ENCODE peak calls at places on chromosome 15, in seven cellular contexts. One of them, this sample, is unnamed.

GRCh38 chr15:40436892-40437753 is 3.6 kb upstream of the BAHD1 start:
- DNase-seq in HFF-Myc: no peak
- DNase-seq in progenitor cell of endocrine pancreas: no peak
- DNase-seq in heart right ventricle: no peak
- DNase-seq in IMR-90: no peak
- DNase-seq in A549: no peak
- DNase-seq in stomach: no peak
- DNase-seq in this sample: no peak

GRCh38 chr15:63600001-63600645 is 2.9 kb downstream of the FBXL22 start:
- DNase-seq in HFF-Myc: no peak
- DNase-seq in progenitor cell of endocrine pancreas: no peak
- DNase-seq in heart right ventricle: peak
- DNase-seq in IMR-90: no peak
- DNase-seq in A549: peak
- DNase-seq in stomach: no peak
- DNase-seq in this sample: no peak

GRCh38 chr15:65411470-65412071 is 11.2 kb downstream of the IGDCC4 start:
- DNase-seq in HFF-Myc: no peak
- DNase-seq in progenitor cell of endocrine pancreas: no peak
- DNase-seq in heart right ventricle: no peak
- DNase-seq in IMR-90: peak
- DNase-seq in A549: no peak
- DNase-seq in stomach: no peak
- DNase-seq in this sample: no peak

GRCh38 chr15:62482715-62483429 is 317.8 kb upstream of the C2CD4B start:
- DNase-seq in HFF-Myc: no peak
- DNase-seq in progenitor cell of endocrine pancreas: no peak
- DNase-seq in heart right ventricle: no peak
- DNase-seq in IMR-90: peak
- DNase-seq in A549: peak
- DNase-seq in stomach: no peak
- DNase-seq in this sample: peak

GRCh38 chr15:39194431-39194830 is 386.4 kb upstream of the THBS1 start:
- DNase-seq in HFF-Myc: no peak
- DNase-seq in progenitor cell of endocrine pancreas: no peak
- DNase-seq in heart right ventricle: no peak
- DNase-seq in IMR-90: peak
- DNase-seq in A549: no peak
- DNase-seq in stomach: no peak
- DNase-seq in this sample: no peak

GRCh38 chr15:82538961-82539689 is 1.1 kb downstream of the RPS17 start:
- DNase-seq in HFF-Myc: no peak
- DNase-seq in progenitor cell of endocrine pancreas: no peak
- DNase-seq in heart right ventricle: no peak
- DNase-seq in IMR-90: no peak
- DNase-seq in A549: no peak
- DNase-seq in stomach: no peak
- DNase-seq in this sample: peak

GRCh38 chr15:94875550-94875949 is 644.2 kb downstream of the MCTP2 start:
- DNase-seq in HFF-Myc: no peak
- DNase-seq in progenitor cell of endocrine pancreas: no peak
- DNase-seq in heart right ventricle: no peak
- DNase-seq in IMR-90: no peak
- DNase-seq in A549: no peak
- DNase-seq in stomach: no peak
- DNase-seq in this sample: no peak

GRCh38 chr15:92605225-92605944 is 50.2 kb downstream of the FAM174B start:
- DNase-seq in HFF-Myc: no peak
- DNase-seq in progenitor cell of endocrine pancreas: no peak
- DNase-seq in heart right ventricle: no peak
- DNase-seq in IMR-90: no peak
- DNase-seq in A549: no peak
- DNase-seq in stomach: no peak
- DNase-seq in this sample: no peak

GRCh38 chr15:101723161-101723873 is 956 bp downstream of the TARS3 start:
- DNase-seq in HFF-Myc: peak
- DNase-seq in progenitor cell of endocrine pancreas: no peak
- DNase-seq in heart right ventricle: no peak
- DNase-seq in IMR-90: peak
- DNase-seq in A549: no peak
- DNase-seq in stomach: no peak
- DNase-seq in this sample: no peak

GRCh38 chr15:36501063-36501678 is 78.3 kb upstream of the CDIN1 start:
- DNase-seq in HFF-Myc: peak
- DNase-seq in progenitor cell of endocrine pancreas: no peak
- DNase-seq in heart right ventricle: no peak
- DNase-seq in IMR-90: peak
- DNase-seq in A549: peak
- DNase-seq in stomach: no peak
- DNase-seq in this sample: peak

GRCh38 chr15:52737720-52738119 is 52.4 kb downstream of the ONECUT1 start:
- DNase-seq in HFF-Myc: no peak
- DNase-seq in progenitor cell of endocrine pancreas: no peak
- DNase-seq in heart right ventricle: no peak
- DNase-seq in IMR-90: no peak
- DNase-seq in A549: no peak
- DNase-seq in stomach: no peak
- DNase-seq in this sample: no peak

GRCh38 chr15:39591896-39592315 is 11.0 kb downstream of the THBS1 start:
- DNase-seq in HFF-Myc: no peak
- DNase-seq in progenitor cell of endocrine pancreas: no peak
- DNase-seq in heart right ventricle: no peak
- DNase-seq in IMR-90: peak
- DNase-seq in A549: no peak
- DNase-seq in stomach: no peak
- DNase-seq in this sample: no peak

GRCh38 chr15:40343512-40343911 is 2.8 kb upstream of the CCDC9B start:
- DNase-seq in HFF-Myc: no peak
- DNase-seq in progenitor cell of endocrine pancreas: no peak
- DNase-seq in heart right ventricle: no peak
- DNase-seq in IMR-90: peak
- DNase-seq in A549: no peak
- DNase-seq in stomach: no peak
- DNase-seq in this sample: no peak

GRCh38 chr15:33735637-33736247 is 232.6 kb upstream of the CHRM5 start:
- DNase-seq in HFF-Myc: no peak
- DNase-seq in progenitor cell of endocrine pancreas: peak
- DNase-seq in heart right ventricle: no peak
- DNase-seq in IMR-90: peak
- DNase-seq in A549: peak
- DNase-seq in stomach: peak
- DNase-seq in this sample: peak

GRCh38 chr15:63362196-63362595 is 19.4 kb downstream of the CA12 start:
- DNase-seq in HFF-Myc: no peak
- DNase-seq in progenitor cell of endocrine pancreas: no peak
- DNase-seq in heart right ventricle: peak
- DNase-seq in IMR-90: no peak
- DNase-seq in A549: no peak
- DNase-seq in stomach: peak
- DNase-seq in this sample: peak

GRCh38 chr15:64151727-64152506 is at the start of gene SNX22:
- DNase-seq in HFF-Myc: no peak
- DNase-seq in progenitor cell of endocrine pancreas: peak
- DNase-seq in heart right ventricle: peak
- DNase-seq in IMR-90: no peak
- DNase-seq in A549: no peak
- DNase-seq in stomach: peak
- DNase-seq in this sample: peak

GRCh38 chr15:92907880-92908279 is 7.8 kb downstream of the CHD2 start:
- DNase-seq in HFF-Myc: no peak
- DNase-seq in progenitor cell of endocrine pancreas: no peak
- DNase-seq in heart right ventricle: no peak
- DNase-seq in IMR-90: peak
- DNase-seq in A549: no peak
- DNase-seq in stomach: no peak
- DNase-seq in this sample: no peak

GRCh38 chr15:47477253-47477652 is 240.1 kb upstream of the SEMA6D start:
- DNase-seq in HFF-Myc: no peak
- DNase-seq in progenitor cell of endocrine pancreas: no peak
- DNase-seq in heart right ventricle: no peak
- DNase-seq in IMR-90: no peak
- DNase-seq in A549: no peak
- DNase-seq in stomach: no peak
- DNase-seq in this sample: no peak

GRCh38 chr15:26682765-26683164 is 90.1 kb downstream of the GABRB3 start:
- DNase-seq in HFF-Myc: no peak
- DNase-seq in progenitor cell of endocrine pancreas: no peak
- DNase-seq in heart right ventricle: no peak
- DNase-seq in IMR-90: no peak
- DNase-seq in A549: no peak
- DNase-seq in stomach: no peak
- DNase-seq in this sample: no peak

GRCh38 chr15:56019060-56019793 is 25.8 kb upstream of the NEDD4 start:
- DNase-seq in HFF-Myc: no peak
- DNase-seq in progenitor cell of endocrine pancreas: no peak
- DNase-seq in heart right ventricle: no peak
- DNase-seq in IMR-90: peak
- DNase-seq in A549: no peak
- DNase-seq in stomach: no peak
- DNase-seq in this sample: no peak

GRCh38 chr15:99967841-99968371 is 234.7 kb upstream of the LYSMD4 start:
- DNase-seq in HFF-Myc: no peak
- DNase-seq in progenitor cell of endocrine pancreas: no peak
- DNase-seq in heart right ventricle: no peak
- DNase-seq in IMR-90: no peak
- DNase-seq in A549: no peak
- DNase-seq in stomach: peak
- DNase-seq in this sample: no peak

GRCh38 chr15:57056357-57056756 is 137.9 kb downstream of the TCF12 start:
- DNase-seq in HFF-Myc: no peak
- DNase-seq in progenitor cell of endocrine pancreas: no peak
- DNase-seq in heart right ventricle: no peak
- DNase-seq in IMR-90: no peak
- DNase-seq in A549: no peak
- DNase-seq in stomach: no peak
- DNase-seq in this sample: no peak

GRCh38 chr15:92653836-92654524 is 1.6 kb downstream of the FAM174B start:
- DNase-seq in HFF-Myc: no peak
- DNase-seq in progenitor cell of endocrine pancreas: no peak
- DNase-seq in heart right ventricle: no peak
- DNase-seq in IMR-90: no peak
- DNase-seq in A549: no peak
- DNase-seq in stomach: peak
- DNase-seq in this sample: peak

GRCh38 chr15:92247649-92248242 is 145.9 kb upstream of the ST8SIA2 start:
- DNase-seq in HFF-Myc: no peak
- DNase-seq in progenitor cell of endocrine pancreas: no peak
- DNase-seq in heart right ventricle: no peak
- DNase-seq in IMR-90: no peak
- DNase-seq in A549: no peak
- DNase-seq in stomach: no peak
- DNase-seq in this sample: no peak

GRCh38 chr15:34657469-34658127 is 74.1 kb upstream of the GOLGA8B start:
- DNase-seq in HFF-Myc: no peak
- DNase-seq in progenitor cell of endocrine pancreas: no peak
- DNase-seq in heart right ventricle: no peak
- DNase-seq in IMR-90: no peak
- DNase-seq in A549: no peak
- DNase-seq in stomach: no peak
- DNase-seq in this sample: no peak

GRCh38 chr15:59298255-59298856 is 74.3 kb downstream of the MYO1E start:
- DNase-seq in HFF-Myc: no peak
- DNase-seq in progenitor cell of endocrine pancreas: no peak
- DNase-seq in heart right ventricle: no peak
- DNase-seq in IMR-90: peak
- DNase-seq in A549: no peak
- DNase-seq in stomach: no peak
- DNase-seq in this sample: no peak

GRCh38 chr15:84108725-84109124 is 126.8 kb upstream of the GOLGA6L4 start:
- DNase-seq in HFF-Myc: no peak
- DNase-seq in progenitor cell of endocrine pancreas: no peak
- DNase-seq in heart right ventricle: no peak
- DNase-seq in IMR-90: peak
- DNase-seq in A549: no peak
- DNase-seq in stomach: no peak
- DNase-seq in this sample: no peak
- TF ChIP-seq CTCF in HFF-Myc: no peak
- TF ChIP-seq CTCF in progenitor cell of endocrine pancreas: no peak
- TF ChIP-seq CTCF in heart right ventricle: no peak
- TF ChIP-seq CTCF in IMR-90: peak
- TF ChIP-seq CTCF in A549: no peak
- TF ChIP-seq CTCF in stomach: no peak
- TF ChIP-seq CTCF in this sample: no peak

DNA sequence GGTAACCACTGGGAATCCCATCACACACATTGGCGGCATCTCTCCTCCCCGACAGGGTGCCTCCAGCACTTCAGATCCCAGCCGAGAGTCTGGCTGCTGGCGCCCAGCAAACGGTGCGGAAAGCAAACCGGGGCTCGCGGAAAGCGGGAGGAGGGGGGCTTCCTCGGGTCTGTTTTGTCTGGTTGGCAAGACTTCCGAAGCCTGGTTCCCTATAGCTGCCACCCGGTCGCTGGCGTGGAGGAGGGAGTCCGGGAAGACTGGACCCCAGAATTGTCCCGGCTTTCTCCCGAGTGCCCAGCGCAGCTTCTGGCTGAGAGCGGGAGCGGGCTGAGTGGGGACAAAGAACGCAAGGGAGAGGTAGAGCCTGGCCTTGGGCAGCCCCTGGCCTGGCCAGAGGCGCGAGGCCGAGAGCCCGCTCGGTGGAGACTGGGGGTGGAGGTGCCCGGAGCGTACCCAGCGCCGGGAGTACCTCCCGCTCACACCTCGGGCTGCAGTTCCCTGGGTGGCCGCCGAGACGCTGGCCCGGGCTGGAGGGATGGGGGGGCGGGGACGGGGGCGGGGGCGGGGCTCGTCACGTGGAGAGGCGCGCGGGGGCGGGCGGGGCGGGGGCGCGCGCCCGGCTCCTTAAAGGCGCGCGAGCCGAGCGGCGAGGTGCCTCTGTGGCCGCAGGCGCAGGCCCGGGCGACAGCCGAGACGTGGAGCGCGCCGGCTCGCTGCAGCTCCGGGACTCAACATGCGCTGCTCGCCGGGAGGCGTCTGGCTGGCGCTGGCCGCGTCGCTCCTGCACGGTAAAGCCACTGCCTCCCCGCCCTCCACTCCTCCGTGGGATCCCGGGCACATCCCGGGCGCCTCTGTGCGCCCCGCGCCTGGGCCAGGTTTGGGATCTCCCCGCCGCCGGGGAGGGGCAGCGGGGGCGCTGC is at the start of gene CHRNA7:
- DNase-seq in HFF-Myc: no peak
- DNase-seq in progenitor cell of endocrine pancreas: peak
- DNase-seq in heart right ventricle: peak
- DNase-seq in IMR-90: peak
- DNase-seq in A549: peak
- DNase-seq in stomach: peak
- DNase-seq in this sample: peak
- TF ChIP-seq CTCF in HFF-Myc: no peak
- TF ChIP-seq CTCF in progenitor cell of endocrine pancreas: peak
- TF ChIP-seq CTCF in heart right ventricle: no peak
- TF ChIP-seq CTCF in IMR-90: peak
- TF ChIP-seq CTCF in A549: no peak
- TF ChIP-seq CTCF in stomach: no peak
- TF ChIP-seq CTCF in this sample: no peak

GRCh38 chr15:69604050-69604378 is 151.4 kb downstream of the RPLP1 start:
- DNase-seq in HFF-Myc: no peak
- DNase-seq in progenitor cell of endocrine pancreas: no peak
- DNase-seq in heart right ventricle: no peak
- DNase-seq in IMR-90: no peak
- DNase-seq in A549: no peak
- DNase-seq in stomach: peak
- DNase-seq in this sample: no peak
- TF ChIP-seq CTCF in HFF-Myc: no peak
- TF ChIP-seq CTCF in progenitor cell of endocrine pancreas: peak
- TF ChIP-seq CTCF in heart right ventricle: no peak
- TF ChIP-seq CTCF in IMR-90: no peak
- TF ChIP-seq CTCF in A549: peak
- TF ChIP-seq CTCF in stomach: no peak
- TF ChIP-seq CTCF in this sample: no peak

GRCh38 chr15:66838671-66839239 is 136.7 kb downstream of the SMAD6 start:
- DNase-seq in HFF-Myc: no peak
- DNase-seq in progenitor cell of endocrine pancreas: no peak
- DNase-seq in heart right ventricle: no peak
- DNase-seq in IMR-90: peak
- DNase-seq in A549: peak
- DNase-seq in stomach: no peak
- DNase-seq in this sample: no peak
- TF ChIP-seq CTCF in HFF-Myc: peak
- TF ChIP-seq CTCF in progenitor cell of endocrine pancreas: peak
- TF ChIP-seq CTCF in heart right ventricle: peak
- TF ChIP-seq CTCF in IMR-90: peak
- TF ChIP-seq CTCF in A549: peak
- TF ChIP-seq CTCF in stomach: no peak
- TF ChIP-seq CTCF in this sample: peak

This sample was measured in nephron progenitor cell.